ENCODE peak calls at places on chromosome 5, in nine cellular contexts. Q is PC-9, O is left cardiac atrium, N is RWPE1, B is EL, M is caudate nucleus, Z is amniotic stem cell, H is kidney, V is BJ. Y is an unnamed sample.

GRCh38 chr5:53069626-53070025 is 39.9 kb downstream of the MOCS2 start:
- DNase-seq in V (peak), O (no peak), B (peak), H (no peak), Z (no peak), Q (no peak), N (no peak), M (no peak), Y (peak)

GRCh38 chr5:54516051-54516645 is 1.4 kb upstream of the SNX18 start:
- DNase-seq in M (no peak), V (no peak), N (no peak), H (no peak), O (no peak), Z (no peak), B (no peak), Q (no peak), Y (no peak)

GRCh38 chr5:131821221-131821620 is 24.4 kb upstream of the FNIP1 start:
- DNase-seq in V (peak), Z (no peak), Q (no peak), O (no peak), H (no peak), M (no peak), N (no peak), B (peak), Y (no peak)

GRCh38 chr5:170508660-170509322 is 5.0 kb downstream of the KCNIP1 start:
- DNase-seq in Q (no peak), H (no peak), O (no peak), N (no peak), M (no peak), Z (no peak), B (no peak), V (no peak), Y (no peak)

GRCh38 chr5:167730656-167731055 is 560.8 kb upstream of the WWC1 start:
- DNase-seq in H (no peak), N (no peak), B (no peak), O (no peak), Z (no peak), V (no peak), Q (no peak), M (no peak), Y (no peak)

GRCh38 chr5:141567513-141568117 is 51.2 kb downstream of the DIAPH1 start:
- DNase-seq in N (no peak), O (no peak), Q (no peak), Z (no peak), H (no peak), B (peak), M (no peak), V (no peak), Y (no peak)

GRCh38 chr5:149803641-149804468 is 73.7 kb downstream of the PPARGC1B start:
- DNase-seq in Q (no peak), V (no peak), O (no peak), Z (no peak), M (no peak), B (no peak), H (no peak), N (no peak), Y (no peak)

GRCh38 chr5:619444-619843 is 7.3 kb downstream of the CEP72 start:
- DNase-seq in Z (no peak), Q (no peak), O (no peak), M (no peak), B (no peak), N (no peak), H (no peak), V (no peak), Y (no peak)

GRCh38 chr5:81422671-81423070 is 28.7 kb upstream of the ACOT12 start:
- DNase-seq in V (peak), B (peak), Q (no peak), Z (peak), N (peak), H (no peak), M (no peak), O (no peak), Y (peak)

GRCh38 chr5:138463335-138464017 is 1.8 kb upstream of the EGR1 start:
- DNase-seq in N (no peak), Q (no peak), B (peak), Z (peak), O (peak), M (no peak), V (no peak), H (peak), Y (no peak)

GRCh38 chr5:55856511-55857246 is 5.5 kb downstream of the IL31RA start:
- DNase-seq in N (no peak), M (no peak), V (no peak), O (no peak), H (no peak), B (no peak), Q (no peak), Z (no peak), Y (no peak)

GRCh38 chr5:16784088-16784487 is 152.0 kb downstream of the MYO10 start:
- DNase-seq in V (no peak), H (no peak), Q (no peak), B (peak), Z (no peak), O (no peak), M (no peak), N (no peak), Y (no peak)

GRCh38 chr5:33233013-33233463 is 207.7 kb upstream of the TARS1 start:
- DNase-seq in V (no peak), O (no peak), M (no peak), H (no peak), Z (no peak), B (no peak), N (no peak), Q (no peak), Y (no peak)

GRCh38 chr5:9207820-9208418 is 338.0 kb downstream of the SEMA5A start:
- DNase-seq in B (peak), O (no peak), M (no peak), Q (no peak), Z (peak), V (no peak), H (no peak), N (peak), Y (peak)

GRCh38 chr5:5883562-5883961 is 461.1 kb downstream of the ICE1 start:
- DNase-seq in Z (no peak), O (no peak), V (no peak), Q (no peak), H (no peak), B (no peak), M (no peak), N (no peak), Y (no peak)

GRCh38 chr5:122492675-122493074 is 180.6 kb downstream of the SNCAIP start:
- DNase-seq in M (no peak), V (no peak), O (no peak), H (no peak), Z (no peak), B (no peak), Q (no peak), N (no peak), Y (no peak)

GRCh38 chr5:145938699-145939531 is 2.5 kb downstream of the SH3RF2 start:
- DNase-seq in M (no peak), V (no peak), H (no peak), N (no peak), Z (no peak), B (no peak), O (no peak), Q (peak), Y (no peak)

Y was measured in Panc1.